ENCODE peak calls at places on chromosomes 13 and 19, in four cellular contexts. P, O, M and V are unnamed samples.

GRCh38 chr13:98284677-98285076 is 107.6 kb upstream of the RNF113B start:
- DNase-seq in P (no peak), O (no peak), M (no peak), V (no peak)

GRCh38 chr19:743168-743687 is 7.7 kb upstream of the MISP start:
- DNase-seq in P (no peak), O (no peak), M (peak; percentile 79), V (no peak)

GRCh38 chr19:10602330-10603083 is 15.4 kb upstream of the AP1M2 start:
- DNase-seq in P (no peak), O (peak; percentile 92), M (peak; percentile 90), V (no peak)

GRCh38 chr13:114235697-114236096 is 1.0 kb downstream of the CDC16 start:
- DNase-seq in P (no peak), O (no peak), M (no peak), V (no peak)

GRCh38 chr13:112791662-112792440 is 102.0 kb downstream of the ATP11A start:
- DNase-seq in P (no peak), O (no peak), M (no peak), V (no peak)

GRCh38 chr19:15251010-15251748 is 18.9 kb upstream of the EPHX3 start:
- DNase-seq in P (no peak), O (no peak), M (no peak), V (no peak)

GRCh38 chr13:94416454-94417080 is 62.9 kb downstream of the DCT start:
- DNase-seq in P (no peak), O (peak; percentile 37), M (no peak), V (no peak)

GRCh38 chr19:50890422-50891252 is 17.4 kb downstream of the KLK2 start:
- DNase-seq in P (no peak), O (no peak), M (no peak), V (no peak)

GRCh38 chr13:51231456-51231855 is 9.3 kb downstream of the FAM124A start:
- DNase-seq in P (no peak), O (no peak), M (no peak), V (no peak)

GRCh38 chr19:30674656-30675055 is 302.5 kb downstream of the ZNF536 start:
- DNase-seq in P (no peak), O (no peak), M (no peak), V (no peak)

GRCh38 chr13:33070713-33071112 is 54.5 kb downstream of the KL start:
- DNase-seq in P (no peak), O (no peak), M (no peak), V (no peak)

GRCh38 chr19:45016388-45017314 is 15.4 kb downstream of the RELB start:
- DNase-seq in P (peak; percentile 69), O (peak; percentile 70), M (peak; percentile 76), V (peak; percentile 51)

GRCh38 chr13:59269476-59269875 is 894.3 kb downstream of the DIAPH3 start:
- DNase-seq in P (no peak), O (no peak), M (no peak), V (peak; percentile 16)

GRCh38 chr19:54142166-54142780 is 4.7 kb downstream of the CNOT3 start:
- DNase-seq in P (no peak), O (no peak), M (no peak), V (no peak)

GRCh38 chr13:23515116-23515515 is 55.1 kb upstream of the TNFRSF19 start:
- DNase-seq in P (no peak), O (no peak), M (no peak), V (no peak)

GRCh38 chr19:55245236-55245904 is 13.4 kb downstream of the PPP6R1 start:
- DNase-seq in P (no peak), O (no peak), M (no peak), V (no peak)

GRCh38 chr19:38429811-38430156 is 3.7 kb upstream of the RYR1 start:
- DNase-seq in P (no peak), O (no peak), M (no peak), V (no peak)

GRCh38 chr19:8430650-8431049 is 14.1 kb upstream of the HNRNPM start:
- DNase-seq in P (no peak), O (no peak), M (no peak), V (no peak)

GRCh38 chr19:13959962-13960862 is 7.9 kb downstream of the DCAF15 start:
- DNase-seq in P (no peak), O (peak; percentile 31), M (no peak), V (no peak)

GRCh38 chr19:33639034-33639681 is 17.4 kb downstream of the CHST8 start:
- DNase-seq in P (no peak), O (no peak), M (no peak), V (no peak)

GRCh38 chr13:59318320-59318930 is 845.3 kb downstream of the DIAPH3 start:
- DNase-seq in P (peak; percentile 3), O (peak; percentile 62), M (peak; percentile 68), V (peak; percentile 18)

GRCh38 chr13:93226623-93227279 is at the start of gene GPC6:
- DNase-seq in P (peak; percentile 88), O (no peak), M (peak; percentile 44), V (peak; percentile 77)

GRCh38 chr19:33620611-33621010 is 1.1 kb upstream of the CHST8 start:
- DNase-seq in P (no peak), O (no peak), M (no peak), V (no peak)

GRCh38 chr19:55678121-55678671 is 3.2 kb downstream of the EPN1 start:
- DNase-seq in P (no peak), O (peak; percentile 76), M (no peak), V (no peak)

GRCh38 chr13:43783820-43784219 is 3.0 kb downstream of the ENOX1 start:
- DNase-seq in P (no peak), O (no peak), M (no peak), V (no peak)

GRCh38 chr13:100039740-100040139 is 49.2 kb upstream of the PCCA start:
- DNase-seq in P (no peak), O (no peak), M (no peak), V (no peak)

GRCh38 chr19:43699506-43700367 is 16.1 kb upstream of the IRGC start:
- DNase-seq in P (no peak), O (no peak), M (peak; percentile 51), V (no peak)

GRCh38 chr19:38842439-38843174 is 7.2 kb downstream of the HNRNPL start:
- DNase-seq in P (no peak), O (no peak), M (no peak), V (no peak)

GRCh38 chr13:24356837-24357236 is 47.5 kb downstream of the C1QTNF9 start:
- DNase-seq in P (no peak), O (no peak), M (no peak), V (no peak)

GRCh38 chr19:39943586-39943985 is 9.2 kb upstream of the FCGBP start:
- DNase-seq in P (no peak), O (no peak), M (no peak), V (no peak)

GRCh38 chr13:39577833-39578232 is 25.2 kb downstream of the LHFPL6 start:
- DNase-seq in P (no peak), O (no peak), M (no peak), V (no peak)

GRCh38 chr19:3606690-3607289 is at the start of gene TBXA2R:
- DNase-seq in P (no peak), O (no peak), M (peak; percentile 80), V (no peak)

GRCh38 chr13:24943136-24943535 is 152.8 kb upstream of the PABPC3 start:
- DNase-seq in P (no peak), O (no peak), M (no peak), V (no peak)

GRCh38 chr19:43809762-43810696 is 7.8 kb upstream of the LYPD5 start:
- DNase-seq in P (peak; percentile 27), O (peak; percentile 60), M (no peak), V (peak; percentile 23)

GRCh38 chr19:15701757-15702589 is 25.9 kb upstream of the OR10H2 start:
- DNase-seq in P (no peak), O (no peak), M (peak; percentile 67), V (no peak)

GRCh38 chr19:46660008-46660517 is 919 bp downstream of the DACT3 start:
- DNase-seq in P (no peak), O (peak; percentile 62), M (no peak), V (no peak)
- TF ChIP-seq CTCF in P (no peak), O (peak; percentile 4), M (no peak), V (no peak)

DNA sequence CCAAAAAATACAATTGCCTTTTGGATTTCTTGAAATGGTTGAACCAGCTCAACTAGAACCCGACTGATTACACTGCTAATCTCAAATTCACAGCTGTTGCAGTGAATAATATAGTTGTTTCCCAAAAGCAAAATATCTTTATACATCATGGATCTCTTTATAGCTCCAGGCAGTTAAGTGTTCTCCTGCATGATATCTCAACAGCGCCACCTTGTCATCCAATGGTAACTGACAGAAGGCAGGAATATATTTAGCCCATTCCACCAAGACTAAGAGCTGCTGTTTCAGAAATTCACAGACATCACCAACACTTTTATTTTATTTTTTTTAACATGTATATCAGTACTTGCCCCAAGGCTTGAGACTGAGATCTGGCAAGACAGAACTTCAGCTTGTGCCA is 1141.0 kb upstream of the PRR20A start:
- DNase-seq in P (no peak), O (peak; percentile 18), M (no peak), V (no peak)
- TF ChIP-seq CTCF in P (no peak), O (peak; percentile 23), M (no peak), V (no peak)

DNA sequence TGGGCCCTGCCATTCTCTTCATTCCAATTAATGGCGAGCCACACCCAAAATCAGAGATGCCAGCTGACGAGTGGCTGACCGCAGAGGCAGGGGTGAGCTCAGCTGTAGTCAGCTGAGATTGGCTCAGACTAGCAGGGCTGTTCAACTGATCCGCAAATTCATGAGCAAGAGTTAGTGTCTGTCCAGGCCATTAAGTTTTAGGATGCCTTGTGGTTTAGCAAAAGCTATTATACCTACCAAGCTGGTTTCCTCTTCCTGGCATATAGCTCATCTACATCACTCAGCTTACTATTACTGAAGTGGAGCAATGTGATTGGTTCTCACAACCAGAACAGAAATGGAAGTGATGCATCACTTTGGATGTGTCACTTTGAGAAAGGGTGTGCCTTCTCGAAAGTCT is 148.7 kb downstream of the NALCN start:
- DNase-seq in P (peak; percentile 44), O (no peak), M (no peak), V (no peak)
- TF ChIP-seq CTCF in P (no peak), O (no peak), M (no peak), V (no peak)

DNA sequence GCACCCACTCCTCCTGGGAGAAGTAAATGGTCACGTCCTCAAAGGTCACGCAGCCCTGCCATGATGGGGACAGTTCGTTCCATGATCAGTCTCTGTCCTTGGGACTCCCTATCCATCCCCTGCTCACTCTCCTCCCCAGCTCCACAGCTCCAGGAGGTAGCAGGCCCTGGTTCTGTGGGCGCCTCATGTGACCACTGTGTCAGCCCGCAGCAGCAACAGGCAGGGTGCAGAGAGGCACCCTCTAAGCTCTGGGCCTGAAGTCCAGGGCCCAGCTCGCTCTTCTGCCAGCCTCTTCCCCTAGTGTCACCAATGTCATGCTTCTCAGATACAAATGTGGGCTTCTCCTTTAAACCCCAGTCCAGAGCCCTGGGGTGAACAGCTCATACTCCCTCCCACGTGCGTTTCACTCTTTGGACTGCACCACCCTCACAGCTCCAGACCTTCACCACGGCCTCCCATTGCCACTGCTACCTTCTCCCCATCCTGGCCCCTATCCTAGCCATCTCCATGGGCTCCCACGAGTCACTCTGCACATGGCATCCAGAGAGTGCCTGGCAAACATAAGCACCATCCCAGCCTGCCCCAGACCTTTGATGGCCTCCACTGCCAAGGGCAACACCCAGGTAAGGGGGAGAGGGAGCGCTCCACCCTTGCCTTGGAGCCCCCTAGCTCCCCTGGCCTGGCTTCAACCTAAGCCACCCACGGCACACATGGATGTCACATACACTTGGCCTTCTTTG is 2.9 kb downstream of the ZNF792 start:
- DNase-seq in P (no peak), O (no peak), M (no peak), V (no peak)
- TF ChIP-seq CTCF in P (no peak), O (no peak), M (no peak), V (no peak)